ENCODE peak calls at places on chromosomes 7 and 10, in ten cellular contexts. One of them, this sample, is unnamed.

GRCh38 chr10:99551158-99551557 is 18.4 kb downstream of the NKX2-3 start:
- DNase-seq in RCC 7860: no peak
- DNase-seq in Calu3: no peak
- DNase-seq in HuH-7.5: no peak
- DNase-seq in right atrium auricular region: no peak
- DNase-seq in SHP77 treated with DMSO at 0.1 percent for 48 hours: peak
- DNase-seq in MV-4-11: peak
- DNase-seq in CD4-positive, CD25-positive, alpha-beta regulatory T cell: no peak
- DNase-seq in NCI-H510A treated with DMSO at 0.1 percent for 48 hours: peak
- DNase-seq in Right ventricle myocardium inferior: no peak
- DNase-seq in this sample: no peak

GRCh38 chr7:17632401-17632800 is 307.9 kb downstream of the SNX13 start:
- DNase-seq in Right ventricle myocardium inferior: no peak
- DNase-seq in Calu3: no peak
- DNase-seq in MV-4-11: no peak
- DNase-seq in HuH-7.5: no peak
- DNase-seq in CD4-positive, CD25-positive, alpha-beta regulatory T cell: no peak
- DNase-seq in RCC 7860: no peak
- DNase-seq in right atrium auricular region: no peak
- DNase-seq in NCI-H510A treated with DMSO at 0.1 percent for 48 hours: no peak
- DNase-seq in SHP77 treated with DMSO at 0.1 percent for 48 hours: no peak
- DNase-seq in this sample: no peak

GRCh38 chr7:149734514-149735075 is 38.8 kb downstream of the ZNF467 start:
- DNase-seq in CD4-positive, CD25-positive, alpha-beta regulatory T cell: no peak
- DNase-seq in NCI-H510A treated with DMSO at 0.1 percent for 48 hours: no peak
- DNase-seq in HuH-7.5: no peak
- DNase-seq in RCC 7860: no peak
- DNase-seq in Right ventricle myocardium inferior: no peak
- DNase-seq in MV-4-11: no peak
- DNase-seq in SHP77 treated with DMSO at 0.1 percent for 48 hours: no peak
- DNase-seq in Calu3: no peak
- DNase-seq in right atrium auricular region: no peak
- DNase-seq in this sample: no peak

GRCh38 chr7:69858471-69858870 is 260.2 kb downstream of the AUTS2 start:
- DNase-seq in MV-4-11: no peak
- DNase-seq in Right ventricle myocardium inferior: no peak
- DNase-seq in HuH-7.5: no peak
- DNase-seq in RCC 7860: no peak
- DNase-seq in right atrium auricular region: no peak
- DNase-seq in NCI-H510A treated with DMSO at 0.1 percent for 48 hours: no peak
- DNase-seq in SHP77 treated with DMSO at 0.1 percent for 48 hours: no peak
- DNase-seq in Calu3: no peak
- DNase-seq in CD4-positive, CD25-positive, alpha-beta regulatory T cell: no peak
- DNase-seq in this sample: no peak

GRCh38 chr10:5014936-5015335 is 11.3 kb upstream of the AKR1C2 start:
- DNase-seq in right atrium auricular region: no peak
- DNase-seq in Calu3: peak
- DNase-seq in RCC 7860: no peak
- DNase-seq in SHP77 treated with DMSO at 0.1 percent for 48 hours: no peak
- DNase-seq in NCI-H510A treated with DMSO at 0.1 percent for 48 hours: no peak
- DNase-seq in HuH-7.5: no peak
- DNase-seq in CD4-positive, CD25-positive, alpha-beta regulatory T cell: no peak
- DNase-seq in Right ventricle myocardium inferior: no peak
- DNase-seq in MV-4-11: peak
- DNase-seq in this sample: peak

GRCh38 chr10:53395449-53395848 is 622.9 kb upstream of the MBL2 start:
- DNase-seq in SHP77 treated with DMSO at 0.1 percent for 48 hours: no peak
- DNase-seq in MV-4-11: no peak
- DNase-seq in Right ventricle myocardium inferior: no peak
- DNase-seq in right atrium auricular region: no peak
- DNase-seq in RCC 7860: no peak
- DNase-seq in Calu3: no peak
- DNase-seq in CD4-positive, CD25-positive, alpha-beta regulatory T cell: no peak
- DNase-seq in NCI-H510A treated with DMSO at 0.1 percent for 48 hours: no peak
- DNase-seq in HuH-7.5: no peak
- DNase-seq in this sample: no peak

GRCh38 chr10:131700032-131700431 is 200.8 kb upstream of the PPP2R2D start:
- DNase-seq in SHP77 treated with DMSO at 0.1 percent for 48 hours: no peak
- DNase-seq in HuH-7.5: no peak
- DNase-seq in Right ventricle myocardium inferior: no peak
- DNase-seq in RCC 7860: no peak
- DNase-seq in NCI-H510A treated with DMSO at 0.1 percent for 48 hours: no peak
- DNase-seq in MV-4-11: no peak
- DNase-seq in Calu3: no peak
- DNase-seq in CD4-positive, CD25-positive, alpha-beta regulatory T cell: no peak
- DNase-seq in right atrium auricular region: no peak
- DNase-seq in this sample: no peak

GRCh38 chr10:88913157-88913556 is 33.1 kb downstream of the STAMBPL1 start:
- DNase-seq in NCI-H510A treated with DMSO at 0.1 percent for 48 hours: peak
- DNase-seq in RCC 7860: no peak
- DNase-seq in CD4-positive, CD25-positive, alpha-beta regulatory T cell: no peak
- DNase-seq in HuH-7.5: no peak
- DNase-seq in Calu3: no peak
- DNase-seq in SHP77 treated with DMSO at 0.1 percent for 48 hours: peak
- DNase-seq in MV-4-11: no peak
- DNase-seq in Right ventricle myocardium inferior: no peak
- DNase-seq in right atrium auricular region: no peak
- DNase-seq in this sample: no peak

GRCh38 chr10:80357000-80357803 is 621 bp downstream of the DYDC2 start:
- DNase-seq in Calu3: peak
- DNase-seq in Right ventricle myocardium inferior: no peak
- DNase-seq in RCC 7860: no peak
- DNase-seq in MV-4-11: no peak
- DNase-seq in CD4-positive, CD25-positive, alpha-beta regulatory T cell: no peak
- DNase-seq in HuH-7.5: no peak
- DNase-seq in SHP77 treated with DMSO at 0.1 percent for 48 hours: no peak
- DNase-seq in NCI-H510A treated with DMSO at 0.1 percent for 48 hours: peak
- DNase-seq in right atrium auricular region: no peak
- DNase-seq in this sample: no peak

GRCh38 chr10:16965740-16966447 is 148.7 kb upstream of the RSU1 start:
- DNase-seq in right atrium auricular region: peak
- DNase-seq in RCC 7860: peak
- DNase-seq in HuH-7.5: no peak
- DNase-seq in Calu3: peak
- DNase-seq in Right ventricle myocardium inferior: no peak
- DNase-seq in CD4-positive, CD25-positive, alpha-beta regulatory T cell: no peak
- DNase-seq in MV-4-11: no peak
- DNase-seq in NCI-H510A treated with DMSO at 0.1 percent for 48 hours: no peak
- DNase-seq in SHP77 treated with DMSO at 0.1 percent for 48 hours: no peak
- DNase-seq in this sample: peak

GRCh38 chr10:91652364-91652763 is 19.5 kb upstream of the PPP1R3C start:
- DNase-seq in MV-4-11: no peak
- DNase-seq in Calu3: peak
- DNase-seq in RCC 7860: peak
- DNase-seq in HuH-7.5: no peak
- DNase-seq in SHP77 treated with DMSO at 0.1 percent for 48 hours: no peak
- DNase-seq in Right ventricle myocardium inferior: no peak
- DNase-seq in right atrium auricular region: no peak
- DNase-seq in NCI-H510A treated with DMSO at 0.1 percent for 48 hours: no peak
- DNase-seq in CD4-positive, CD25-positive, alpha-beta regulatory T cell: no peak
- DNase-seq in this sample: peak

GRCh38 chr10:125236091-125236490 is 75.7 kb upstream of the CTBP2 start:
- DNase-seq in CD4-positive, CD25-positive, alpha-beta regulatory T cell: no peak
- DNase-seq in Right ventricle myocardium inferior: no peak
- DNase-seq in MV-4-11: no peak
- DNase-seq in HuH-7.5: no peak
- DNase-seq in Calu3: no peak
- DNase-seq in NCI-H510A treated with DMSO at 0.1 percent for 48 hours: no peak
- DNase-seq in right atrium auricular region: no peak
- DNase-seq in SHP77 treated with DMSO at 0.1 percent for 48 hours: no peak
- DNase-seq in RCC 7860: no peak
- DNase-seq in this sample: no peak

GRCh38 chr7:149692557-149692982 is 80.8 kb downstream of the ZNF467 start:
- DNase-seq in CD4-positive, CD25-positive, alpha-beta regulatory T cell: no peak
- DNase-seq in NCI-H510A treated with DMSO at 0.1 percent for 48 hours: peak
- DNase-seq in Right ventricle myocardium inferior: no peak
- DNase-seq in MV-4-11: no peak
- DNase-seq in Calu3: no peak
- DNase-seq in SHP77 treated with DMSO at 0.1 percent for 48 hours: no peak
- DNase-seq in HuH-7.5: no peak
- DNase-seq in right atrium auricular region: no peak
- DNase-seq in RCC 7860: no peak
- DNase-seq in this sample: no peak

GRCh38 chr10:50623299-50624153 is at the start of gene SGMS1:
- DNase-seq in NCI-H510A treated with DMSO at 0.1 percent for 48 hours: peak
- DNase-seq in MV-4-11: peak
- DNase-seq in SHP77 treated with DMSO at 0.1 percent for 48 hours: no peak
- DNase-seq in right atrium auricular region: peak
- DNase-seq in Calu3: peak
- DNase-seq in Right ventricle myocardium inferior: peak
- DNase-seq in CD4-positive, CD25-positive, alpha-beta regulatory T cell: peak
- DNase-seq in HuH-7.5: peak
- DNase-seq in RCC 7860: peak
- DNase-seq in this sample: peak

GRCh38 chr7:157442456-157442855 is 105.7 kb downstream of the DNAJB6 start:
- DNase-seq in RCC 7860: no peak
- DNase-seq in right atrium auricular region: peak
- DNase-seq in CD4-positive, CD25-positive, alpha-beta regulatory T cell: no peak
- DNase-seq in Calu3: no peak
- DNase-seq in HuH-7.5: no peak
- DNase-seq in Right ventricle myocardium inferior: no peak
- DNase-seq in NCI-H510A treated with DMSO at 0.1 percent for 48 hours: no peak
- DNase-seq in SHP77 treated with DMSO at 0.1 percent for 48 hours: no peak
- DNase-seq in MV-4-11: no peak
- DNase-seq in this sample: no peak

GRCh38 chr10:6321880-6322279 is 119.1 kb downstream of the PFKFB3 start:
- DNase-seq in HuH-7.5: no peak
- DNase-seq in SHP77 treated with DMSO at 0.1 percent for 48 hours: no peak
- DNase-seq in Calu3: no peak
- DNase-seq in RCC 7860: peak
- DNase-seq in CD4-positive, CD25-positive, alpha-beta regulatory T cell: no peak
- DNase-seq in Right ventricle myocardium inferior: no peak
- DNase-seq in right atrium auricular region: no peak
- DNase-seq in MV-4-11: no peak
- DNase-seq in NCI-H510A treated with DMSO at 0.1 percent for 48 hours: no peak
- DNase-seq in this sample: no peak

GRCh38 chr7:142104550-142105527 is 6.7 kb upstream of the MGAM2 start:
- DNase-seq in MV-4-11: peak
- DNase-seq in HuH-7.5: no peak
- DNase-seq in CD4-positive, CD25-positive, alpha-beta regulatory T cell: no peak
- DNase-seq in right atrium auricular region: no peak
- DNase-seq in RCC 7860: no peak
- DNase-seq in Right ventricle myocardium inferior: no peak
- DNase-seq in NCI-H510A treated with DMSO at 0.1 percent for 48 hours: no peak
- DNase-seq in Calu3: peak
- DNase-seq in SHP77 treated with DMSO at 0.1 percent for 48 hours: no peak
- DNase-seq in this sample: peak

GRCh38 chr10:3793553-3793952 is 8.5 kb upstream of the KLF6 start:
- DNase-seq in MV-4-11: no peak
- DNase-seq in Calu3: no peak
- DNase-seq in Right ventricle myocardium inferior: no peak
- DNase-seq in RCC 7860: no peak
- DNase-seq in CD4-positive, CD25-positive, alpha-beta regulatory T cell: no peak
- DNase-seq in SHP77 treated with DMSO at 0.1 percent for 48 hours: no peak
- DNase-seq in NCI-H510A treated with DMSO at 0.1 percent for 48 hours: no peak
- DNase-seq in right atrium auricular region: no peak
- DNase-seq in HuH-7.5: no peak
- DNase-seq in this sample: no peak

GRCh38 chr7:66265566-66265965 is 60.4 kb downstream of the TPST1 start:
- DNase-seq in HuH-7.5: no peak
- DNase-seq in Right ventricle myocardium inferior: no peak
- DNase-seq in MV-4-11: peak
- DNase-seq in SHP77 treated with DMSO at 0.1 percent for 48 hours: no peak
- DNase-seq in CD4-positive, CD25-positive, alpha-beta regulatory T cell: no peak
- DNase-seq in right atrium auricular region: no peak
- DNase-seq in RCC 7860: peak
- DNase-seq in NCI-H510A treated with DMSO at 0.1 percent for 48 hours: peak
- DNase-seq in Calu3: no peak
- DNase-seq in this sample: no peak

GRCh38 chr10:71085689-71086438 is 126.5 kb upstream of the UNC5B start:
- DNase-seq in SHP77 treated with DMSO at 0.1 percent for 48 hours: no peak
- DNase-seq in Calu3: no peak
- DNase-seq in MV-4-11: no peak
- DNase-seq in RCC 7860: no peak
- DNase-seq in CD4-positive, CD25-positive, alpha-beta regulatory T cell: no peak
- DNase-seq in Right ventricle myocardium inferior: no peak
- DNase-seq in right atrium auricular region: peak
- DNase-seq in HuH-7.5: no peak
- DNase-seq in NCI-H510A treated with DMSO at 0.1 percent for 48 hours: no peak
- DNase-seq in this sample: no peak

This sample was measured in HepG2.